ENCODE peak calls at places on chromosomes 7 and 10, in seven cellular contexts. One of them, this sample, is unnamed.

GRCh38 chr7:33853361-33854062 is 51.8 kb upstream of the BMPER start:
- DNase-seq in AG08396: peak; percentile 34
- DNase-seq in NCI-H1092 treated with DMSO at 0.1 percent for 48 hours: no peak
- DNase-seq in activated CD4-positive, alpha-beta T cell treated with anti-CD3 and anti-CD28 coated beads for 48 hours: no peak
- DNase-seq in glomerular endothelial cell: no peak
- DNase-seq in AG08395: peak; percentile 82
- DNase-seq in naive B cell: no peak
- DNase-seq in this sample: no peak

GRCh38 chr10:12509016-12509793 is 159.9 kb downstream of the CAMK1D start:
- DNase-seq in AG08396: no peak
- DNase-seq in NCI-H1092 treated with DMSO at 0.1 percent for 48 hours: no peak
- DNase-seq in activated CD4-positive, alpha-beta T cell treated with anti-CD3 and anti-CD28 coated beads for 48 hours: peak; percentile 38
- DNase-seq in glomerular endothelial cell: no peak
- DNase-seq in AG08395: no peak
- DNase-seq in naive B cell: no peak
- DNase-seq in this sample: no peak

GRCh38 chr7:157840913-157841756 is 504.3 kb downstream of the DNAJB6 start:
- DNase-seq in AG08396: no peak
- DNase-seq in NCI-H1092 treated with DMSO at 0.1 percent for 48 hours: no peak
- DNase-seq in activated CD4-positive, alpha-beta T cell treated with anti-CD3 and anti-CD28 coated beads for 48 hours: no peak
- DNase-seq in glomerular endothelial cell: no peak
- DNase-seq in AG08395: no peak
- DNase-seq in naive B cell: no peak
- DNase-seq in this sample: no peak

GRCh38 chr10:100878291-100878910 is 34.4 kb upstream of the SLF2 start:
- DNase-seq in AG08396: peak; percentile 82
- DNase-seq in NCI-H1092 treated with DMSO at 0.1 percent for 48 hours: peak; percentile 31
- DNase-seq in activated CD4-positive, alpha-beta T cell treated with anti-CD3 and anti-CD28 coated beads for 48 hours: peak; percentile 55
- DNase-seq in glomerular endothelial cell: no peak
- DNase-seq in AG08395: peak; percentile 88
- DNase-seq in naive B cell: peak; percentile 26
- DNase-seq in this sample: peak; percentile 67

GRCh38 chr7:128884561-128885369 is 22.1 kb downstream of the ATP6V1F start:
- DNase-seq in AG08396: no peak
- DNase-seq in NCI-H1092 treated with DMSO at 0.1 percent for 48 hours: no peak
- DNase-seq in activated CD4-positive, alpha-beta T cell treated with anti-CD3 and anti-CD28 coated beads for 48 hours: no peak
- DNase-seq in glomerular endothelial cell: no peak
- DNase-seq in AG08395: no peak
- DNase-seq in naive B cell: no peak
- DNase-seq in this sample: no peak

GRCh38 chr7:45073843-45074737 is 14.7 kb downstream of the NACAD start:
- DNase-seq in AG08396: no peak
- DNase-seq in NCI-H1092 treated with DMSO at 0.1 percent for 48 hours: no peak
- DNase-seq in activated CD4-positive, alpha-beta T cell treated with anti-CD3 and anti-CD28 coated beads for 48 hours: no peak
- DNase-seq in glomerular endothelial cell: no peak
- DNase-seq in AG08395: no peak
- DNase-seq in naive B cell: no peak
- DNase-seq in this sample: peak; percentile 60

GRCh38 chr7:135650831-135651573 is 11.3 kb upstream of the STMP1 start:
- DNase-seq in AG08396: peak; percentile 25
- DNase-seq in NCI-H1092 treated with DMSO at 0.1 percent for 48 hours: no peak
- DNase-seq in activated CD4-positive, alpha-beta T cell treated with anti-CD3 and anti-CD28 coated beads for 48 hours: no peak
- DNase-seq in glomerular endothelial cell: no peak
- DNase-seq in AG08395: peak; percentile 46
- DNase-seq in naive B cell: no peak
- DNase-seq in this sample: no peak

GRCh38 chr7:105691029-105691691 is 109.9 kb upstream of the EFCAB10 start:
- DNase-seq in AG08396: peak; percentile 32
- DNase-seq in NCI-H1092 treated with DMSO at 0.1 percent for 48 hours: no peak
- DNase-seq in activated CD4-positive, alpha-beta T cell treated with anti-CD3 and anti-CD28 coated beads for 48 hours: peak; percentile 62
- DNase-seq in glomerular endothelial cell: peak; percentile 29
- DNase-seq in AG08395: peak; percentile 64
- DNase-seq in naive B cell: peak; percentile 35
- DNase-seq in this sample: no peak

GRCh38 chr10:77989081-77989724 is 40.1 kb downstream of the POLR3A start:
- DNase-seq in AG08396: peak; percentile 14
- DNase-seq in NCI-H1092 treated with DMSO at 0.1 percent for 48 hours: no peak
- DNase-seq in activated CD4-positive, alpha-beta T cell treated with anti-CD3 and anti-CD28 coated beads for 48 hours: peak; percentile 19
- DNase-seq in glomerular endothelial cell: no peak
- DNase-seq in AG08395: peak; percentile 24
- DNase-seq in naive B cell: no peak
- DNase-seq in this sample: peak; percentile 91

GRCh38 chr10:62171791-62172190 is 96.9 kb downstream of the RTKN2 start:
- DNase-seq in AG08396: no peak
- DNase-seq in NCI-H1092 treated with DMSO at 0.1 percent for 48 hours: no peak
- DNase-seq in activated CD4-positive, alpha-beta T cell treated with anti-CD3 and anti-CD28 coated beads for 48 hours: no peak
- DNase-seq in glomerular endothelial cell: peak; percentile 44
- DNase-seq in AG08395: no peak
- DNase-seq in naive B cell: no peak
- DNase-seq in this sample: no peak

GRCh38 chr10:50968386-50969091 is 83.1 kb upstream of the A1CF start:
- DNase-seq in AG08396: no peak
- DNase-seq in NCI-H1092 treated with DMSO at 0.1 percent for 48 hours: no peak
- DNase-seq in activated CD4-positive, alpha-beta T cell treated with anti-CD3 and anti-CD28 coated beads for 48 hours: no peak
- DNase-seq in glomerular endothelial cell: no peak
- DNase-seq in AG08395: no peak
- DNase-seq in naive B cell: no peak
- DNase-seq in this sample: no peak

GRCh38 chr7:25427721-25428120 is 199.4 kb upstream of the NPVF start:
- DNase-seq in AG08396: no peak
- DNase-seq in NCI-H1092 treated with DMSO at 0.1 percent for 48 hours: peak; percentile 61
- DNase-seq in activated CD4-positive, alpha-beta T cell treated with anti-CD3 and anti-CD28 coated beads for 48 hours: no peak
- DNase-seq in glomerular endothelial cell: no peak
- DNase-seq in AG08395: no peak
- DNase-seq in naive B cell: peak; percentile 8
- DNase-seq in this sample: no peak

GRCh38 chr7:149729983-149730801 is 43.2 kb downstream of the ZNF467 start:
- DNase-seq in AG08396: no peak
- DNase-seq in NCI-H1092 treated with DMSO at 0.1 percent for 48 hours: no peak
- DNase-seq in activated CD4-positive, alpha-beta T cell treated with anti-CD3 and anti-CD28 coated beads for 48 hours: no peak
- DNase-seq in glomerular endothelial cell: no peak
- DNase-seq in AG08395: no peak
- DNase-seq in naive B cell: no peak
- DNase-seq in this sample: no peak

GRCh38 chr7:93574646-93575554 is at the start of gene CALCR:
- DNase-seq in AG08396: peak; percentile 8
- DNase-seq in NCI-H1092 treated with DMSO at 0.1 percent for 48 hours: no peak
- DNase-seq in activated CD4-positive, alpha-beta T cell treated with anti-CD3 and anti-CD28 coated beads for 48 hours: no peak
- DNase-seq in glomerular endothelial cell: no peak
- DNase-seq in AG08395: no peak
- DNase-seq in naive B cell: no peak
- DNase-seq in this sample: no peak

GRCh38 chr7:131004371-131004770 is 270.4 kb upstream of the KLF14 start:
- DNase-seq in AG08396: no peak
- DNase-seq in NCI-H1092 treated with DMSO at 0.1 percent for 48 hours: no peak
- DNase-seq in activated CD4-positive, alpha-beta T cell treated with anti-CD3 and anti-CD28 coated beads for 48 hours: no peak
- DNase-seq in glomerular endothelial cell: no peak
- DNase-seq in AG08395: no peak
- DNase-seq in naive B cell: peak; percentile 38
- DNase-seq in this sample: no peak

GRCh38 chr10:79403441-79404230 is 41.8 kb downstream of the ZCCHC24 start:
- DNase-seq in AG08396: no peak
- DNase-seq in NCI-H1092 treated with DMSO at 0.1 percent for 48 hours: no peak
- DNase-seq in activated CD4-positive, alpha-beta T cell treated with anti-CD3 and anti-CD28 coated beads for 48 hours: no peak
- DNase-seq in glomerular endothelial cell: no peak
- DNase-seq in AG08395: no peak
- DNase-seq in naive B cell: no peak
- DNase-seq in this sample: no peak

GRCh38 chr10:37992083-37992482 is 15.6 kb upstream of the ZNF25 start:
- DNase-seq in AG08396: no peak
- DNase-seq in NCI-H1092 treated with DMSO at 0.1 percent for 48 hours: no peak
- DNase-seq in activated CD4-positive, alpha-beta T cell treated with anti-CD3 and anti-CD28 coated beads for 48 hours: no peak
- DNase-seq in glomerular endothelial cell: no peak
- DNase-seq in AG08395: no peak
- DNase-seq in naive B cell: no peak
- DNase-seq in this sample: no peak

GRCh38 chr7:82234457-82235049 is 209.0 kb downstream of the CACNA2D1 start:
- DNase-seq in AG08396: peak; percentile 20
- DNase-seq in NCI-H1092 treated with DMSO at 0.1 percent for 48 hours: peak; percentile 80
- DNase-seq in activated CD4-positive, alpha-beta T cell treated with anti-CD3 and anti-CD28 coated beads for 48 hours: no peak
- DNase-seq in glomerular endothelial cell: peak; percentile 33
- DNase-seq in AG08395: peak; percentile 10
- DNase-seq in naive B cell: no peak
- DNase-seq in this sample: peak; percentile 71

GRCh38 chr10:123926401-123927264 is 35.0 kb upstream of the CPXM2 start:
- DNase-seq in AG08396: no peak
- DNase-seq in NCI-H1092 treated with DMSO at 0.1 percent for 48 hours: no peak
- DNase-seq in activated CD4-positive, alpha-beta T cell treated with anti-CD3 and anti-CD28 coated beads for 48 hours: peak; percentile 18
- DNase-seq in glomerular endothelial cell: no peak
- DNase-seq in AG08395: peak; percentile 64
- DNase-seq in naive B cell: no peak
- DNase-seq in this sample: no peak

GRCh38 chr10:78523453-78523852 is 489.8 kb downstream of the RPS24 start:
- DNase-seq in AG08396: no peak
- DNase-seq in NCI-H1092 treated with DMSO at 0.1 percent for 48 hours: no peak
- DNase-seq in activated CD4-positive, alpha-beta T cell treated with anti-CD3 and anti-CD28 coated beads for 48 hours: no peak
- DNase-seq in glomerular endothelial cell: no peak
- DNase-seq in AG08395: no peak
- DNase-seq in naive B cell: no peak
- DNase-seq in this sample: no peak

GRCh38 chr7:148700693-148701092 is 2.0 kb downstream of the CUL1 start:
- DNase-seq in AG08396: peak; percentile 34
- DNase-seq in NCI-H1092 treated with DMSO at 0.1 percent for 48 hours: no peak
- DNase-seq in activated CD4-positive, alpha-beta T cell treated with anti-CD3 and anti-CD28 coated beads for 48 hours: peak; percentile 72
- DNase-seq in glomerular endothelial cell: no peak
- DNase-seq in AG08395: peak; percentile 19
- DNase-seq in naive B cell: no peak
- DNase-seq in this sample: peak; percentile 33

GRCh38 chr10:132502544-132503300 is 34.9 kb upstream of the INPP5A start:
- DNase-seq in AG08396: no peak
- DNase-seq in NCI-H1092 treated with DMSO at 0.1 percent for 48 hours: no peak
- DNase-seq in activated CD4-positive, alpha-beta T cell treated with anti-CD3 and anti-CD28 coated beads for 48 hours: no peak
- DNase-seq in glomerular endothelial cell: no peak
- DNase-seq in AG08395: no peak
- DNase-seq in naive B cell: no peak
- DNase-seq in this sample: no peak

GRCh38 chr10:125742465-125742864 is 23.0 kb downstream of the EDRF1 start:
- DNase-seq in AG08396: no peak
- DNase-seq in NCI-H1092 treated with DMSO at 0.1 percent for 48 hours: no peak
- DNase-seq in activated CD4-positive, alpha-beta T cell treated with anti-CD3 and anti-CD28 coated beads for 48 hours: no peak
- DNase-seq in glomerular endothelial cell: no peak
- DNase-seq in AG08395: no peak
- DNase-seq in naive B cell: no peak
- DNase-seq in this sample: no peak

GRCh38 chr7:82264752-82265305 is 178.7 kb downstream of the CACNA2D1 start:
- DNase-seq in AG08396: no peak
- DNase-seq in NCI-H1092 treated with DMSO at 0.1 percent for 48 hours: peak; percentile 99
- DNase-seq in activated CD4-positive, alpha-beta T cell treated with anti-CD3 and anti-CD28 coated beads for 48 hours: no peak
- DNase-seq in glomerular endothelial cell: no peak
- DNase-seq in AG08395: no peak
- DNase-seq in naive B cell: no peak
- DNase-seq in this sample: peak; percentile 57

GRCh38 chr10:114684822-114685209 is 26.7 kb upstream of the ABLIM1 start:
- DNase-seq in AG08396: peak; percentile 61
- DNase-seq in NCI-H1092 treated with DMSO at 0.1 percent for 48 hours: no peak
- DNase-seq in activated CD4-positive, alpha-beta T cell treated with anti-CD3 and anti-CD28 coated beads for 48 hours: no peak
- DNase-seq in glomerular endothelial cell: no peak
- DNase-seq in AG08395: peak; percentile 58
- DNase-seq in naive B cell: no peak
- DNase-seq in this sample: peak; percentile 63

GRCh38 chr10:78410046-78410965 is 376.6 kb downstream of the RPS24 start:
- DNase-seq in AG08396: no peak
- DNase-seq in NCI-H1092 treated with DMSO at 0.1 percent for 48 hours: no peak
- DNase-seq in activated CD4-positive, alpha-beta T cell treated with anti-CD3 and anti-CD28 coated beads for 48 hours: no peak
- DNase-seq in glomerular endothelial cell: no peak
- DNase-seq in AG08395: no peak
- DNase-seq in naive B cell: no peak
- DNase-seq in this sample: no peak

GRCh38 chr7:21966271-21966670 is 20.6 kb upstream of the CDCA7L start:
- DNase-seq in AG08396: no peak
- DNase-seq in NCI-H1092 treated with DMSO at 0.1 percent for 48 hours: no peak
- DNase-seq in activated CD4-positive, alpha-beta T cell treated with anti-CD3 and anti-CD28 coated beads for 48 hours: no peak
- DNase-seq in glomerular endothelial cell: no peak
- DNase-seq in AG08395: no peak
- DNase-seq in naive B cell: peak; percentile 86
- DNase-seq in this sample: no peak

GRCh38 chr10:103334567-103334966 is 16.4 kb downstream of the PCGF6 start:
- DNase-seq in AG08396: no peak
- DNase-seq in NCI-H1092 treated with DMSO at 0.1 percent for 48 hours: no peak
- DNase-seq in activated CD4-positive, alpha-beta T cell treated with anti-CD3 and anti-CD28 coated beads for 48 hours: no peak
- DNase-seq in glomerular endothelial cell: no peak
- DNase-seq in AG08395: no peak
- DNase-seq in naive B cell: no peak
- DNase-seq in this sample: no peak

GRCh38 chr7:27262121-27262520 is 19.5 kb downstream of the EVX1 start:
- DNase-seq in AG08396: no peak
- DNase-seq in NCI-H1092 treated with DMSO at 0.1 percent for 48 hours: no peak
- DNase-seq in activated CD4-positive, alpha-beta T cell treated with anti-CD3 and anti-CD28 coated beads for 48 hours: no peak
- DNase-seq in glomerular endothelial cell: no peak
- DNase-seq in AG08395: no peak
- DNase-seq in naive B cell: no peak
- DNase-seq in this sample: no peak

GRCh38 chr7:32070406-32071360 is at the start of gene PDE1C:
- DNase-seq in AG08396: peak; percentile 66
- DNase-seq in NCI-H1092 treated with DMSO at 0.1 percent for 48 hours: peak; percentile 61
- DNase-seq in activated CD4-positive, alpha-beta T cell treated with anti-CD3 and anti-CD28 coated beads for 48 hours: no peak
- DNase-seq in glomerular endothelial cell: no peak
- DNase-seq in AG08395: peak; percentile 35
- DNase-seq in naive B cell: no peak
- DNase-seq in this sample: no peak

GRCh38 chr7:92781117-92781720 is 55.2 kb downstream of the CDK6 start:
- DNase-seq in AG08396: no peak
- DNase-seq in NCI-H1092 treated with DMSO at 0.1 percent for 48 hours: no peak
- DNase-seq in activated CD4-positive, alpha-beta T cell treated with anti-CD3 and anti-CD28 coated beads for 48 hours: no peak
- DNase-seq in glomerular endothelial cell: peak; percentile 74
- DNase-seq in AG08395: no peak
- DNase-seq in naive B cell: no peak
- DNase-seq in this sample: no peak

GRCh38 chr10:63573068-63573697 is 52.0 kb downstream of the REEP3 start:
- DNase-seq in AG08396: peak; percentile 21
- DNase-seq in NCI-H1092 treated with DMSO at 0.1 percent for 48 hours: peak; percentile 87
- DNase-seq in activated CD4-positive, alpha-beta T cell treated with anti-CD3 and anti-CD28 coated beads for 48 hours: no peak
- DNase-seq in glomerular endothelial cell: peak; percentile 67
- DNase-seq in AG08395: no peak
- DNase-seq in naive B cell: no peak
- DNase-seq in this sample: peak; percentile 94

GRCh38 chr7:40979296-40979695 is 723.6 kb downstream of the INHBA start:
- DNase-seq in AG08396: no peak
- DNase-seq in NCI-H1092 treated with DMSO at 0.1 percent for 48 hours: no peak
- DNase-seq in activated CD4-positive, alpha-beta T cell treated with anti-CD3 and anti-CD28 coated beads for 48 hours: no peak
- DNase-seq in glomerular endothelial cell: no peak
- DNase-seq in AG08395: no peak
- DNase-seq in naive B cell: no peak
- DNase-seq in this sample: no peak

GRCh38 chr10:118596426-118597124 is 1.1 kb upstream of the PRLHR start:
- DNase-seq in AG08396: no peak
- DNase-seq in NCI-H1092 treated with DMSO at 0.1 percent for 48 hours: peak; percentile 2
- DNase-seq in activated CD4-positive, alpha-beta T cell treated with anti-CD3 and anti-CD28 coated beads for 48 hours: no peak
- DNase-seq in glomerular endothelial cell: no peak
- DNase-seq in AG08395: no peak
- DNase-seq in naive B cell: no peak
- DNase-seq in this sample: no peak

GRCh38 chr10:128022216-128023196 is 103.7 kb downstream of the MKI67 start:
- DNase-seq in AG08396: no peak
- DNase-seq in NCI-H1092 treated with DMSO at 0.1 percent for 48 hours: no peak
- DNase-seq in activated CD4-positive, alpha-beta T cell treated with anti-CD3 and anti-CD28 coated beads for 48 hours: no peak
- DNase-seq in glomerular endothelial cell: no peak
- DNase-seq in AG08395: no peak
- DNase-seq in naive B cell: no peak
- DNase-seq in this sample: no peak

GRCh38 chr10:61900829-61901783 is at the start of gene ARID5B:
- DNase-seq in AG08396: peak; percentile 71
- DNase-seq in NCI-H1092 treated with DMSO at 0.1 percent for 48 hours: peak; percentile 68
- DNase-seq in activated CD4-positive, alpha-beta T cell treated with anti-CD3 and anti-CD28 coated beads for 48 hours: peak; percentile 67
- DNase-seq in glomerular endothelial cell: no peak
- DNase-seq in AG08395: peak; percentile 52
- DNase-seq in naive B cell: peak; percentile 58
- DNase-seq in this sample: peak; percentile 71